ENCODE peak calls at places on chromosomes 13 and 19, in eight cellular contexts. One of them, this sample, is unnamed. For H3K4me1, the result is how much of the 10 kb centered on the place peaks cover.

GRCh38 chr13:81393110-81393509 is 1052.2 kb upstream of the SPRY2 start:
- DNase-seq in IMR-90: no peak
- DNase-seq in transverse colon: no peak
- DNase-seq in body of pancreas: no peak
- DNase-seq in A549: no peak
- DNase-seq in uterus: no peak
- DNase-seq in tibial nerve: no peak
- DNase-seq in ovary: no peak
- DNase-seq in this sample: no peak

GRCh38 chr13:74068471-74068870 is 65.7 kb downstream of the KLF12 start:
- DNase-seq in uterus: no peak
- DNase-seq in ovary: no peak
- DNase-seq in IMR-90: no peak
- DNase-seq in A549: no peak
- DNase-seq in body of pancreas: no peak
- DNase-seq in transverse colon: no peak
- DNase-seq in tibial nerve: no peak
- DNase-seq in this sample: no peak

GRCh38 chr13:28469316-28469715 is 25.6 kb downstream of the FLT1 start:
- DNase-seq in tibial nerve: no peak
- DNase-seq in body of pancreas: no peak
- DNase-seq in A549: no peak
- DNase-seq in IMR-90: no peak
- DNase-seq in transverse colon: no peak
- DNase-seq in ovary: no peak
- DNase-seq in uterus: no peak
- DNase-seq in this sample: no peak

GRCh38 chr19:3403489-3404323 is 37.3 kb downstream of the NFIC start:
- DNase-seq in uterus: peak
- DNase-seq in ovary: peak
- DNase-seq in IMR-90: peak
- DNase-seq in body of pancreas: peak
- DNase-seq in tibial nerve: peak
- DNase-seq in A549: no peak
- DNase-seq in transverse colon: peak
- DNase-seq in this sample: peak

GRCh38 chr19:13978306-13978705 is 26.0 kb downstream of the DCAF15 start:
- DNase-seq in A549: no peak
- DNase-seq in uterus: peak
- DNase-seq in tibial nerve: peak
- DNase-seq in body of pancreas: peak
- DNase-seq in ovary: peak
- DNase-seq in transverse colon: peak
- DNase-seq in IMR-90: no peak
- DNase-seq in this sample: peak

GRCh38 chr19:33471111-33471996 is 50.2 kb downstream of the PEPD start:
- DNase-seq in body of pancreas: no peak
- DNase-seq in tibial nerve: no peak
- DNase-seq in transverse colon: no peak
- DNase-seq in ovary: peak
- DNase-seq in IMR-90: no peak
- DNase-seq in A549: no peak
- DNase-seq in uterus: no peak
- DNase-seq in this sample: no peak

GRCh38 chr13:59435024-59435423 is 728.7 kb downstream of the DIAPH3 start:
- DNase-seq in uterus: no peak
- DNase-seq in body of pancreas: no peak
- DNase-seq in transverse colon: no peak
- DNase-seq in A549: no peak
- DNase-seq in tibial nerve: no peak
- DNase-seq in IMR-90: no peak
- DNase-seq in ovary: no peak
- DNase-seq in this sample: no peak

GRCh38 chr13:52925775-52926285 is 77.4 kb upstream of the PCDH8 start:
- DNase-seq in transverse colon: no peak
- DNase-seq in ovary: no peak
- DNase-seq in uterus: no peak
- DNase-seq in body of pancreas: no peak
- DNase-seq in IMR-90: no peak
- DNase-seq in tibial nerve: no peak
- DNase-seq in A549: no peak
- DNase-seq in this sample: peak

DNA sequence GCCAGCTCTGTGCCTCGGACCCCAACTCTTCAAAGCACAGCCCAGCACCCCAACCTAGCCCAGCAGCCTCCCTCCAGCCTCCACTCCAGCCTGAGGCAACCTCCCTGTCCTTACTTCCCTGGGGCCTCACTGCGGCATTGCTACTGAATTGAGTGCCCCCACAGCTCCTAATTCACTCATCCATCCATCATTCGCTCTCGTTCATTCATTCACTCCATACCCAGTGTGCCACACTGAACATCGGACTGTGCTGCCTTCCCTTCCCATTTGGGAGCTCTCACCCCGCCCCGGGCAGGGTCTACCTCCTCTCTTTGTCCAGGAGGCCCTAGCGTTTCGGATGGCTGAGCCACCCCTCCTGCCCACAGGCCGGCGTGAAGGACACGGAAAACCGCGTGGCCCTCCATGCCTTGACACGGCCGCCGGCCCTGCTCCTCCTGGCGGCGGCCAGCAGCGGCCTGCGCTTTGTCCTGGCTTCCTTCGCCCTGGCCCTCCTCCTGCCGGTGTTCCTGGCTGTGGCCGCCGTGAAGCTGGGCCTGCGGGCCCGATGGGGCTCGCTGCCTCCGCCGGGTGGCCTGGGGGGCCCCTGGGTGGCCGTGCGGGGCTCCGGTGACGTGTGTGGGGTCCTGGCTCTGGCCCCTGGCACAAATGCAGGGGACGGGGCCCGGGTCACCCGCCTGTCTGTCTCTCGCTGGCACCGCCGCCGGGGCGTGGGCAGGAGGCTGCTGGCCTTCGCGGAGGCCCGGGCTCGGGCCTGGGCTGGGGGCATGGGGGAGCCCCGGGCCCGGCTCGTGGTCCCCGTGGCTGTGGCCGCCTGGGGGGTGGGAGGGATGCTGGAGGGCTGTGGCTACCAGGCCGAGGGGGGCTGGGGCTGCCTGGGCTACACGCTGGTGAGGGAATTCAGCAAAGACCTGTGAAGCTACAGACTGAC is 1.3 kb downstream of the NAT14 start:
- DNase-seq in tibial nerve: no peak
- DNase-seq in body of pancreas: no peak
- DNase-seq in ovary: peak
- DNase-seq in A549: no peak
- DNase-seq in transverse colon: no peak
- DNase-seq in IMR-90: no peak
- DNase-seq in uterus: peak
- DNase-seq in this sample: no peak
- H3K4me1 ChIP-seq in tibial nerve: under half
- H3K4me1 ChIP-seq in body of pancreas: under half
- H3K4me1 ChIP-seq in ovary: under half
- H3K4me1 ChIP-seq in A549: half or more
- H3K4me1 ChIP-seq in transverse colon: under half
- H3K4me1 ChIP-seq in IMR-90: under half
- H3K4me1 ChIP-seq in uterus: under half
- H3K4me1 ChIP-seq in this sample: under half

GRCh38 chr19:40464059-40465024 is 1.2 kb downstream of the BLVRB start:
- DNase-seq in IMR-90: peak
- DNase-seq in body of pancreas: peak
- DNase-seq in A549: peak
- DNase-seq in transverse colon: peak
- DNase-seq in tibial nerve: peak
- DNase-seq in ovary: peak
- DNase-seq in uterus: peak
- DNase-seq in this sample: peak

GRCh38 chr19:40465781-40466218 is 255 bp upstream of the BLVRB start:
- DNase-seq in A549: peak
- DNase-seq in IMR-90: peak
- DNase-seq in tibial nerve: peak
- DNase-seq in uterus: peak
- DNase-seq in ovary: peak
- DNase-seq in body of pancreas: peak
- DNase-seq in transverse colon: peak
- DNase-seq in this sample: peak

GRCh38 chr19:40467007-40467565 is 285 bp downstream of the SPTBN4 start:
- DNase-seq in tibial nerve: no peak
- DNase-seq in uterus: no peak
- DNase-seq in IMR-90: no peak
- DNase-seq in body of pancreas: no peak
- DNase-seq in transverse colon: no peak
- DNase-seq in ovary: peak
- DNase-seq in A549: no peak
- DNase-seq in this sample: no peak

GRCh38 chr19:40466219-40467006 is at the start of gene SPTBN4:
- DNase-seq in body of pancreas: peak
- DNase-seq in IMR-90: no peak
- DNase-seq in transverse colon: peak
- DNase-seq in ovary: no peak
- DNase-seq in uterus: peak
- DNase-seq in A549: no peak
- DNase-seq in tibial nerve: peak
- DNase-seq in this sample: peak

DNA sequence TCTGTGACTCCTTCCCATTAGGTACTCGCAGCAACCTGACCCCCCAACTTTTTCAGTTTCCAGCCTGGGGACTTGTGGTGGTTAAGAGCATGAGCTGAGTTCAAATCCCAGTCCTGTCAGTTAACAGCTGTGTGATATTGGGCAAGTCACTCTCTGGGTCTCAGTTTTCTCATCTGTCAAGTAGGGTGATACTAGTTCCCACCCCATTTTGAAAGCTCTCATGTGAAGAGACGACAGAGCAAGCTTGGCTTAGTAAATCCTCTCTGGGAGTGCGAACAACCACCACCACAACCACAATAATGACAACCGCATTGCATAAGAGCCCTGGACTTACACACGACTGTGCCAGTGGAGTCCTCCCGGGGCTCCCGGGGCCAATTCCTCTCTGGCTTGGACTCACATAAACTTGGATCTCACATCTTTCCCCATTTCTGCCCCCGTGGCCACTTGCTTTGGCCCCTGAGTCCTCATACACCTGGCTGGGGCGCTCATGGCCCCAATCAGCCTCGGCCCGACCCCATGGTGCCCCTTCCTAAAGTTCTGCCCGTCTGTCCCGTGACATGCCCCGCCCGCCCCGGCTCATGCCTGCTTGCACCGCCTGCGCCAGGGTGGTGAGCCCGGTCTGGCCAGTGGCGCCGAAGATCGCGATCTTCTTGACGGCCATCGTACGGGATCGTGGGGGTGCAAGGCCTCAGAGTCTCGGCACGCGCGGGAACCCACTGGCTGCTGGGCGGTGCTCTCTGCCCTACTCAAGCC is at the start of gene BLVRB:
- DNase-seq in IMR-90: peak
- DNase-seq in A549: no peak
- DNase-seq in transverse colon: peak
- DNase-seq in ovary: no peak
- DNase-seq in tibial nerve: peak
- DNase-seq in uterus: no peak
- DNase-seq in body of pancreas: peak
- DNase-seq in this sample: no peak
- TF ChIP-seq POLR2A in IMR-90: no peak
- TF ChIP-seq POLR2A in A549: peak
- TF ChIP-seq POLR2A in transverse colon: peak
- TF ChIP-seq POLR2A in ovary: peak
- TF ChIP-seq POLR2A in tibial nerve: peak
- TF ChIP-seq POLR2A in uterus: peak
- TF ChIP-seq POLR2A in body of pancreas: peak
- TF ChIP-seq POLR2A in this sample: peak

GRCh38 chr19:18616023-18616422 is 3.4 kb downstream of the TMEM59L start:
- DNase-seq in uterus: no peak
- DNase-seq in A549: no peak
- DNase-seq in ovary: no peak
- DNase-seq in tibial nerve: no peak
- DNase-seq in transverse colon: no peak
- DNase-seq in IMR-90: no peak
- DNase-seq in body of pancreas: no peak
- DNase-seq in this sample: no peak

GRCh38 chr19:18612051-18612771 is 459 bp upstream of the TMEM59L start:
- DNase-seq in transverse colon: no peak
- DNase-seq in ovary: no peak
- DNase-seq in body of pancreas: no peak
- DNase-seq in uterus: no peak
- DNase-seq in IMR-90: no peak
- DNase-seq in A549: no peak
- DNase-seq in tibial nerve: no peak
- DNase-seq in this sample: no peak

GRCh38 chr19:18612772-18613588 is at the start of gene TMEM59L:
- DNase-seq in transverse colon: no peak
- DNase-seq in IMR-90: no peak
- DNase-seq in tibial nerve: no peak
- DNase-seq in A549: no peak
- DNase-seq in uterus: no peak
- DNase-seq in body of pancreas: no peak
- DNase-seq in ovary: no peak
- DNase-seq in this sample: no peak

GRCh38 chr19:18611327-18612050 is 1.2 kb upstream of the TMEM59L start:
- DNase-seq in transverse colon: no peak
- DNase-seq in uterus: no peak
- DNase-seq in IMR-90: no peak
- DNase-seq in A549: no peak
- DNase-seq in ovary: no peak
- DNase-seq in body of pancreas: no peak
- DNase-seq in tibial nerve: no peak
- DNase-seq in this sample: no peak

DNA sequence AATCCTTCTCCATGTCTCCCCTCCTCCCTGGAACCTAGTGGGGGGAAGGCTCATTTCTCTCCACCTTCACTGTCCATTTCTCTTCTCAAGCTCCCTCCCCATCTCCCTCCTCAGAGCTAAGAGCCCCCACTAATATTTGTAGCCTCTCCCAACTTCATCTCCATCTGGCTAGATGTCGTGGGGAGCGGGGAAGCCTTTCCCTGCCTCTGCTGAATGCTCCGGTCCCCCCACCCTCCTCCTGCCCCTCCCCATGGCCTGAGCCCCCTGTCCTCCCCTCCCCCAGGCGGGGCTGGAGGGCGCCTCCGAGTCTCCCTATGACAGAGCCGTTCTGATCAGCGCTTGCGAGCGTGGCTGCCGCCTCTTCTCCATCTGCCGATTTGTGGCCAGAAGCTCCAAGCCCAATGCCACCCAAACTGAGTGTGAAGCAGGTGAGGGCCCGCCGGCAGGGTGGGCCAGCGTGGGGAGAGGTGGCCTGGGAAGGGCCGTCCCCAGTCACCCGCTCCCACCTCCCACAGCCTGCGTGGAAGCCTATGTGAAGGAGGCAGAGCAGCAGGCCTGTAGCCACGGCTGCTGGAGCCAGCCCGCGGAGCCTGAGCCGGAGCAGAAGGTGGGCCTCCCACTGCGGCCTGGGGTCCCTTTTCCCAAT is 1.0 kb downstream of the TMEM59L start:
- DNase-seq in IMR-90: no peak
- DNase-seq in ovary: no peak
- DNase-seq in A549: no peak
- DNase-seq in uterus: no peak
- DNase-seq in body of pancreas: no peak
- DNase-seq in tibial nerve: no peak
- DNase-seq in transverse colon: no peak
- DNase-seq in this sample: no peak
- H3K4me1 ChIP-seq in IMR-90: under half
- H3K4me1 ChIP-seq in ovary: under half
- H3K4me1 ChIP-seq in A549: under half
- H3K4me1 ChIP-seq in uterus: under half
- H3K4me1 ChIP-seq in body of pancreas: under half
- H3K4me1 ChIP-seq in tibial nerve: under half
- H3K4me1 ChIP-seq in transverse colon: under half
- H3K4me1 ChIP-seq in this sample: under half

GRCh38 chr19:344625-345319 is at the start of gene MIER2:
- DNase-seq in body of pancreas: peak
- DNase-seq in transverse colon: peak
- DNase-seq in uterus: peak
- DNase-seq in tibial nerve: peak
- DNase-seq in A549: peak
- DNase-seq in IMR-90: peak
- DNase-seq in ovary: peak
- DNase-seq in this sample: peak
- TF ChIP-seq POLR2A in body of pancreas: peak
- TF ChIP-seq POLR2A in transverse colon: no peak
- TF ChIP-seq POLR2A in uterus: no peak
- TF ChIP-seq POLR2A in tibial nerve: no peak
- TF ChIP-seq POLR2A in A549: peak
- TF ChIP-seq POLR2A in IMR-90: peak
- TF ChIP-seq POLR2A in ovary: no peak
- TF ChIP-seq POLR2A in this sample: no peak

This sample was measured in heart left ventricle.